ENCODE peak calls at places on chromosome 21, in six cellular contexts. U is colonic mucosa; L is heart right ventricle; J is fibroblast of mammary gland; T is right lobe of liver; Z is CD8-positive, alpha-beta T cell. I is an unnamed sample.

GRCh38 chr21:36882776-36883175 is 83.7 kb downstream of the HLCS start:
- DNase-seq in U (no peak), L (no peak), J (peak; percentile 40), T (no peak), Z (no peak), I (peak; percentile 16)

GRCh38 chr21:28444567-28444966 is 548.1 kb downstream of the LTN1 start:
- DNase-seq in U (no peak), L (no peak), J (peak; percentile 52), T (no peak), Z (no peak), I (no peak)

GRCh38 chr21:39938086-39938611 is 70.9 kb downstream of the PCP4 start:
- DNase-seq in U (no peak), L (no peak), J (no peak), T (no peak), Z (no peak), I (no peak)

GRCh38 chr21:32278068-32278467 is 781 bp downstream of the MIS18A start:
- DNase-seq in U (no peak), L (no peak), J (peak; percentile 21), T (no peak), Z (no peak), I (peak; percentile 26)

GRCh38 chr21:37503848-37504467 is 137.4 kb downstream of the DYRK1A start:
- DNase-seq in U (no peak), L (no peak), J (peak; percentile 65), T (no peak), Z (no peak), I (no peak)

GRCh38 chr21:25790122-25790951 is 55.6 kb downstream of the GABPA start:
- DNase-seq in U (peak; percentile 19), L (no peak), J (peak; percentile 38), T (no peak), Z (no peak), I (peak; percentile 46)

GRCh38 chr21:38440746-38441145 is 57.5 kb downstream of the ERG start:
- DNase-seq in U (no peak), L (no peak), J (peak; percentile 28), T (no peak), Z (no peak), I (peak; percentile 83)

GRCh38 chr21:31265293-31265692 is 78.8 kb downstream of the TIAM1 start:
- DNase-seq in U (no peak), L (peak; percentile 58), J (no peak), T (no peak), Z (no peak), I (no peak)

GRCh38 chr21:19853709-19854575 is 1144.3 kb upstream of the NCAM2 start:
- DNase-seq in U (peak; percentile 18), L (no peak), J (no peak), T (peak; percentile 8), Z (no peak), I (no peak)

GRCh38 chr21:29085106-29085752 is 11.8 kb upstream of the CCT8 start:
- DNase-seq in U (no peak), L (no peak), J (no peak), T (no peak), Z (no peak), I (no peak)

GRCh38 chr21:29302340-29302991 is 3.7 kb downstream of the BACH1 start:
- DNase-seq in U (no peak), L (no peak), J (peak; percentile 32), T (no peak), Z (no peak), I (peak; percentile 50)

GRCh38 chr21:27212444-27212843 is 245.6 kb upstream of the ADAMTS5 start:
- DNase-seq in U (no peak), L (no peak), J (no peak), T (no peak), Z (no peak), I (no peak)

GRCh38 chr21:27219068-27219467 is 252.2 kb upstream of the ADAMTS5 start:
- DNase-seq in U (no peak), L (no peak), J (peak; percentile 86), T (no peak), Z (no peak), I (peak; percentile 73)

GRCh38 chr21:27213328-27213727 is 246.4 kb upstream of the ADAMTS5 start:
- DNase-seq in U (no peak), L (no peak), J (peak; percentile 49), T (no peak), Z (no peak), I (peak; percentile 4)
- TF ChIP-seq CTCF in U (no peak), L (peak; percentile 9), J (peak; percentile 44), T (no peak), Z (no peak), I (peak; percentile 33)

GRCh38 chr21:42524341-42525227 is 10.9 kb downstream of the SLC37A1 start:
- DNase-seq in U (peak; percentile 79), L (peak; percentile 69), J (peak; percentile 52), T (no peak), Z (peak; percentile 38), I (no peak)
- H3K4me3 ChIP-seq in U (peak overlapping the region; percentile 9), L (peak overlapping the region; percentile 41), J (peak overlapping the region; percentile 7), T (no peak overlapping the region), Z (peak overlapping the region; percentile 14), I (no peak overlapping the region)

GRCh38 chr21:45927032-45927431 is 54.5 kb upstream of the COL6A1 start:
- DNase-seq in U (no peak), L (no peak), J (no peak), T (no peak), Z (no peak), I (no peak)

GRCh38 chr21:45929477-45929876 is 52.1 kb upstream of the COL6A1 start:
- DNase-seq in U (no peak), L (no peak), J (no peak), T (no peak), Z (no peak), I (no peak)

GRCh38 chr21:45923146-45923545 is 58.4 kb upstream of the COL6A1 start:
- DNase-seq in U (peak; percentile 47), L (peak; percentile 74), J (peak; percentile 58), T (peak; percentile 52), Z (peak; percentile 49), I (peak; percentile 20)

GRCh38 chr21:45927851-45928850 is 53.4 kb upstream of the COL6A1 start:
- DNase-seq in U (no peak), L (no peak), J (no peak), T (peak; percentile 8), Z (no peak), I (no peak)

DNA sequence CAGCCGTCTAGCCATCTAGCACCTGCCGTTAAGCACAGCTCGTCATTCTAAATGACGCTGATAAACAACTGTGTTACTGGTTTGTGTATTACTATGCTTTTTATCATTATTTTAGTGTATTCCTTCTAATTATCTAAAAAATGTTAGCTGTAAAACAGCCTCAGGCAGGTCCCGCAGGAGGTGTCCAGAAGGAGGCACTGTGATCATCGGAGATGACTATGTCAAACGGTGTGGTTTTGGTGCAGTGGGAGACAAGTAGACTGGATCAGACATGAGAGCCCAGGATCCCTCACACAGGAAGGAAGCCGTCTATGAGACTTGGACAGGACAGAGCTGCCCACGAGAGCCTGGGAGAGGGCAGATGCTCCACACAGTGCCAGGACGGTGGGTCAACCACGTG is 55.3 kb upstream of the COL6A1 start:
- DNase-seq in U (no peak), L (no peak), J (peak; percentile 29), T (no peak), Z (no peak), I (no peak)
- TF ChIP-seq CTCF in U (no peak), L (no peak), J (peak; percentile 22), T (no peak), Z (no peak), I (no peak)

GRCh38 chr21:44706706-44707615 is 4.4 kb downstream of the TSPEAR start:
- DNase-seq in U (peak; percentile 4), L (no peak), J (no peak), T (no peak), Z (no peak), I (no peak)
- H3K4me3 ChIP-seq in U (no peak overlapping the region), L (no peak overlapping the region), J (no peak overlapping the region), T (no peak overlapping the region), Z (no peak overlapping the region), I (no peak overlapping the region)

GRCh38 chr21:45952974-45953373 is 28.6 kb upstream of the COL6A1 start:
- DNase-seq in U (no peak), L (no peak), J (no peak), T (no peak), Z (no peak), I (no peak)

GRCh38 chr21:45954921-45955320 is 26.6 kb upstream of the COL6A1 start:
- DNase-seq in U (no peak), L (no peak), J (no peak), T (no peak), Z (no peak), I (no peak)

GRCh38 chr21:45957551-45957950 is 24.0 kb upstream of the COL6A1 start:
- DNase-seq in U (no peak), L (no peak), J (no peak), T (no peak), Z (no peak), I (no peak)

GRCh38 chr21:45951676-45952075 is 29.9 kb upstream of the COL6A1 start:
- DNase-seq in U (no peak), L (no peak), J (no peak), T (no peak), Z (no peak), I (no peak)

GRCh38 chr21:45954271-45954670 is 27.3 kb upstream of the COL6A1 start:
- DNase-seq in U (no peak), L (no peak), J (peak; percentile 81), T (no peak), Z (no peak), I (no peak)
- TF ChIP-seq CTCF in U (no peak), L (peak; percentile 17), J (peak; percentile 53), T (no peak), Z (no peak), I (no peak)

DNA sequence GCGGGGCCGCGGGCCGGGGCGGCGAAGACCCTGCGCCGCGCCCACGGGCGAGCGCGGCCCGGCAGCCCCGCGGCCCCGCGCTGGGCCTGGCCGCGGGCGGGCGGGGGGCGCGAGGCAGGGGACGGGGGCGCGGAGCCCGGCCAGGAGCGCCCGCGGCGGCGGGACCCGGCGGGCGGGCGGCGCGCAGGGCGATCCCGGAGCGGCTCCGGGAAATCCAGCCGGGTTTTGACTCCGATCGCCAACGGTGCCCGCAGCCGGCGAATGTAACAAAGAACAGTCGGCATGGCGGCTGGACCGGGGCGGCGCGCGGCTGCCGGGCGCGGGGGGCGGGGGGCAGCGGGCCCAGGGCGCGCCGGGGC is 334 bp downstream of the PRDM15 start:
- DNase-seq in U (peak; percentile 80), L (peak; percentile 84), J (peak; percentile 73), T (peak; percentile 81), Z (peak; percentile 69), I (peak; percentile 88)
- H3K4me3 ChIP-seq in U (peak overlapping the region; percentile 73), L (peak overlapping the region; percentile 82), J (peak overlapping the region; percentile 71), T (peak overlapping the region; percentile 80), Z (peak overlapping the region; percentile 89), I (peak overlapping the region; percentile 70)

DNA sequence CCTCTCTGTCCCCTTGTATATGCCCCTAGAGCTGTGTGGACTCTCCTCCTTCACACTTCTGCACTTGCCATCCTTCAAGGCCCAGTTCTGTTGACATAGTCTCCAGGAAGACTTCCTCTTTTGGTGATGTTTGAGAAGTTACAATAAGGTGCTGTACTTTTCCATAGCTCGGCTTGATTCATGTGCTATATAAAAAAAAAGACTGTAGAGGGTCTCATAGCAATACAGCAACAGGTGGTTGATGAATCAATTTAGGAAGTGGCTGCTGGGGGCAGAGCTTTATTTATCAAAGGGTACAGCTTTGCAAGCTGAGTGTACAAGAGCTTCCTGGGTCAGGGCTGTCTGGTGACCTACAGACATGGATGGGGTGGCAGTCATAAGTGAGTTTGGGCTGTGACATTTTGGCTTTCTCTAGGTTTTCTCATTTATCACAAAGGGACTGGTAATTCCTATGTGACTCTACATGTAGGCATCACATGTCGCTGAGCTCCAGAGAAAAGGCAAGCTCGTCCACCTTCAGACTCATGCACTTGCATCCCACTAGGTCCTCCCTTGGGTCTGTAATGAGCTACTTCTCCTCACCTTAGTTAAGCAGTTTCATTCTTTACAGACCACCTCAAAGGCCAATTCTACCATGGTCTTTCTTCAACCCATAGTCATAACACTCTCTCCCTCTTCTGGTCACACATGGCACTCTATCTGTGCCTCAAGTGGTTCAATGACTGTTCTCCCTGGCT is 102.5 kb downstream of the RUNX1 start:
- DNase-seq in U (no peak), L (no peak), J (no peak), T (no peak), Z (no peak), I (no peak)
- TF ChIP-seq CTCF in U (no peak), L (no peak), J (no peak), T (no peak), Z (no peak), I (no peak)

I was measured in epithelial cell of esophagus.